ENCODE peak calls at places on chromosome 17, in nine cellular contexts. One of them, this sample, is unnamed.

GRCh38 chr17:82823004-82823403 is 16.8 kb downstream of the ZNF750 start:
- DNase-seq in left ventricle myocardium inferior: no peak
- DNase-seq in transverse colon: no peak
- DNase-seq in esophagus squamous epithelium: no peak
- DNase-seq in thoracic aorta: no peak
- DNase-seq in uterus: no peak
- DNase-seq in CD4-positive, alpha-beta T cell: no peak
- DNase-seq in astrocyte: no peak
- DNase-seq in breast epithelium: no peak
- DNase-seq in this sample: peak; percentile 41

GRCh38 chr17:80889231-80889896 is 102.3 kb upstream of the CHMP6 start:
- DNase-seq in astrocyte: no peak
- DNase-seq in CD4-positive, alpha-beta T cell: no peak
- DNase-seq in uterus: no peak
- DNase-seq in esophagus squamous epithelium: no peak
- DNase-seq in left ventricle myocardium inferior: no peak
- DNase-seq in thoracic aorta: no peak
- DNase-seq in breast epithelium: no peak
- DNase-seq in transverse colon: no peak
- DNase-seq in this sample: peak; percentile 27

GRCh38 chr17:2390199-2390880 is 10.5 kb downstream of the MNT start:
- DNase-seq in breast epithelium: no peak
- DNase-seq in astrocyte: no peak
- DNase-seq in transverse colon: no peak
- DNase-seq in thoracic aorta: no peak
- DNase-seq in CD4-positive, alpha-beta T cell: no peak
- DNase-seq in left ventricle myocardium inferior: no peak
- DNase-seq in uterus: peak; percentile 70
- DNase-seq in esophagus squamous epithelium: no peak
- DNase-seq in this sample: no peak

GRCh38 chr17:53472586-53472985 is 350.1 kb upstream of the KIF2B start:
- DNase-seq in left ventricle myocardium inferior: no peak
- DNase-seq in transverse colon: no peak
- DNase-seq in esophagus squamous epithelium: no peak
- DNase-seq in uterus: no peak
- DNase-seq in breast epithelium: no peak
- DNase-seq in CD4-positive, alpha-beta T cell: no peak
- DNase-seq in astrocyte: peak; percentile 27
- DNase-seq in thoracic aorta: no peak
- DNase-seq in this sample: no peak

GRCh38 chr17:38663125-38663751 is 11.5 kb downstream of the EPOP start:
- DNase-seq in esophagus squamous epithelium: no peak
- DNase-seq in transverse colon: peak; percentile 72
- DNase-seq in breast epithelium: peak; percentile 69
- DNase-seq in left ventricle myocardium inferior: peak; percentile 46
- DNase-seq in thoracic aorta: no peak
- DNase-seq in astrocyte: peak; percentile 26
- DNase-seq in CD4-positive, alpha-beta T cell: no peak
- DNase-seq in uterus: no peak
- DNase-seq in this sample: peak; percentile 74

GRCh38 chr17:26963163-26963503 is 330.8 kb upstream of the WSB1 start:
- DNase-seq in CD4-positive, alpha-beta T cell: no peak
- DNase-seq in thoracic aorta: no peak
- DNase-seq in transverse colon: no peak
- DNase-seq in left ventricle myocardium inferior: no peak
- DNase-seq in uterus: no peak
- DNase-seq in breast epithelium: no peak
- DNase-seq in astrocyte: no peak
- DNase-seq in esophagus squamous epithelium: no peak
- DNase-seq in this sample: no peak

GRCh38 chr17:29358421-29358820 is 31.7 kb upstream of the TAOK1 start:
- DNase-seq in left ventricle myocardium inferior: no peak
- DNase-seq in esophagus squamous epithelium: no peak
- DNase-seq in CD4-positive, alpha-beta T cell: no peak
- DNase-seq in uterus: no peak
- DNase-seq in transverse colon: no peak
- DNase-seq in breast epithelium: no peak
- DNase-seq in astrocyte: peak; percentile 44
- DNase-seq in thoracic aorta: no peak
- DNase-seq in this sample: no peak

GRCh38 chr17:36001862-36002603 is 680 bp upstream of the CCL15 start:
- DNase-seq in breast epithelium: no peak
- DNase-seq in astrocyte: no peak
- DNase-seq in uterus: no peak
- DNase-seq in thoracic aorta: no peak
- DNase-seq in CD4-positive, alpha-beta T cell: no peak
- DNase-seq in transverse colon: peak; percentile 91
- DNase-seq in left ventricle myocardium inferior: no peak
- DNase-seq in esophagus squamous epithelium: no peak
- DNase-seq in this sample: peak; percentile 52

DNA sequence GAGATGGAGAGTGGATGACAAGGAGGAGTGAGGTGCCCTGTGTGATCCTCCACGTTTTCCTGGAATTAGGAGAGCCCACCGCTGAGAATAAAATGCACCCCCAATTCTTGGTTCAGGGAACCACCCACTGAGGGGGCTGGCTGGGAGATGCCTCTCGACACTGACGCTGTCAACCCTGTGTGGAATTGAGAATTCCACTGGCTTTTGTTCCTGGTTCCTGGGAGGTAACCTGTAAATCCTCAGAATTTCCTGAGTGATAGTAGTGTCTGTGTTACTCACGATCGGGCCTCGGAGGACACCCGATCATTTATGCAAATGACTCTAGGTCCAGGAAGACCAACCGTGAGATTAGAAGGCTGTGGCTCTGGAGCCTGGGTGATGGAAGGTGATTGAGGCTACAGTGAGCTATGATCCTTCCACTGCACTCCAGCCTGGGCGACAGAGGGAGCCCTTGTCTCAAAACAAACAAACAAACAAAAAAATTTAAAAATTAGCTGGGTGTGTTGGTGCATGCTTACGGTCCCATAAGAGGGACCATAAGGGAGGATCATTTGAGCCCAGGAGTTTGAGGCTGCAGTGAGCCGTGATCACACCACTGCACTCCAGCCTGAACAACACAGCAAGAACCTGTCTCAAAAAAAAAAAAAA is 11.7 kb upstream of the PRPSAP1 start:
- DNase-seq in left ventricle myocardium inferior: no peak
- DNase-seq in esophagus squamous epithelium: no peak
- DNase-seq in transverse colon: no peak
- DNase-seq in CD4-positive, alpha-beta T cell: no peak
- DNase-seq in breast epithelium: no peak
- DNase-seq in uterus: no peak
- DNase-seq in thoracic aorta: no peak
- DNase-seq in astrocyte: no peak
- DNase-seq in this sample: no peak
- TF ChIP-seq CTCF in left ventricle myocardium inferior: peak; percentile 55
- TF ChIP-seq CTCF in esophagus squamous epithelium: no peak
- TF ChIP-seq CTCF in transverse colon: no peak
- TF ChIP-seq CTCF in CD4-positive, alpha-beta T cell: no peak
- TF ChIP-seq CTCF in breast epithelium: no peak
- TF ChIP-seq CTCF in uterus: no peak
- TF ChIP-seq CTCF in thoracic aorta: no peak
- TF ChIP-seq CTCF in astrocyte: no peak
- TF ChIP-seq CTCF in this sample: no peak

GRCh38 chr17:5638596-5638995 is 54.3 kb upstream of the NLRP1 start:
- DNase-seq in left ventricle myocardium inferior: no peak
- DNase-seq in breast epithelium: no peak
- DNase-seq in CD4-positive, alpha-beta T cell: no peak
- DNase-seq in uterus: no peak
- DNase-seq in transverse colon: no peak
- DNase-seq in thoracic aorta: no peak
- DNase-seq in esophagus squamous epithelium: no peak
- DNase-seq in astrocyte: no peak
- DNase-seq in this sample: no peak
- H3K27ac ChIP-seq in left ventricle myocardium inferior: no peak overlapping the region
- H3K27ac ChIP-seq in breast epithelium: no peak overlapping the region
- H3K27ac ChIP-seq in CD4-positive, alpha-beta T cell: no peak overlapping the region
- H3K27ac ChIP-seq in uterus: no peak overlapping the region
- H3K27ac ChIP-seq in transverse colon: no peak overlapping the region
- H3K27ac ChIP-seq in thoracic aorta: no peak overlapping the region
- H3K27ac ChIP-seq in esophagus squamous epithelium: no peak overlapping the region
- H3K27ac ChIP-seq in astrocyte: no peak overlapping the region
- H3K27ac ChIP-seq in this sample: no peak overlapping the region

GRCh38 chr17:58308173-58308984 is 20.2 kb downstream of the TSPOAP1 start:
- DNase-seq in thoracic aorta: no peak
- DNase-seq in breast epithelium: peak; percentile 44
- DNase-seq in uterus: peak; percentile 9
- DNase-seq in left ventricle myocardium inferior: no peak
- DNase-seq in astrocyte: no peak
- DNase-seq in transverse colon: no peak
- DNase-seq in CD4-positive, alpha-beta T cell: no peak
- DNase-seq in esophagus squamous epithelium: no peak
- DNase-seq in this sample: no peak
- TF ChIP-seq CTCF in thoracic aorta: no peak
- TF ChIP-seq CTCF in breast epithelium: no peak
- TF ChIP-seq CTCF in uterus: no peak
- TF ChIP-seq CTCF in left ventricle myocardium inferior: peak; percentile 37
- TF ChIP-seq CTCF in astrocyte: no peak
- TF ChIP-seq CTCF in transverse colon: no peak
- TF ChIP-seq CTCF in CD4-positive, alpha-beta T cell: no peak
- TF ChIP-seq CTCF in esophagus squamous epithelium: no peak
- TF ChIP-seq CTCF in this sample: peak; percentile 24

GRCh38 chr17:6231886-6232767 is 161.9 kb downstream of the WSCD1 start:
- DNase-seq in astrocyte: peak; percentile 55
- DNase-seq in left ventricle myocardium inferior: no peak
- DNase-seq in transverse colon: no peak
- DNase-seq in breast epithelium: no peak
- DNase-seq in thoracic aorta: no peak
- DNase-seq in uterus: no peak
- DNase-seq in CD4-positive, alpha-beta T cell: no peak
- DNase-seq in esophagus squamous epithelium: no peak
- DNase-seq in this sample: no peak
- H3K27ac ChIP-seq in astrocyte: peak overlapping the region; percentile 16
- H3K27ac ChIP-seq in left ventricle myocardium inferior: no peak overlapping the region
- H3K27ac ChIP-seq in transverse colon: no peak overlapping the region
- H3K27ac ChIP-seq in breast epithelium: no peak overlapping the region
- H3K27ac ChIP-seq in thoracic aorta: no peak overlapping the region
- H3K27ac ChIP-seq in uterus: no peak overlapping the region
- H3K27ac ChIP-seq in CD4-positive, alpha-beta T cell: no peak overlapping the region
- H3K27ac ChIP-seq in esophagus squamous epithelium: no peak overlapping the region
- H3K27ac ChIP-seq in this sample: no peak overlapping the region

DNA sequence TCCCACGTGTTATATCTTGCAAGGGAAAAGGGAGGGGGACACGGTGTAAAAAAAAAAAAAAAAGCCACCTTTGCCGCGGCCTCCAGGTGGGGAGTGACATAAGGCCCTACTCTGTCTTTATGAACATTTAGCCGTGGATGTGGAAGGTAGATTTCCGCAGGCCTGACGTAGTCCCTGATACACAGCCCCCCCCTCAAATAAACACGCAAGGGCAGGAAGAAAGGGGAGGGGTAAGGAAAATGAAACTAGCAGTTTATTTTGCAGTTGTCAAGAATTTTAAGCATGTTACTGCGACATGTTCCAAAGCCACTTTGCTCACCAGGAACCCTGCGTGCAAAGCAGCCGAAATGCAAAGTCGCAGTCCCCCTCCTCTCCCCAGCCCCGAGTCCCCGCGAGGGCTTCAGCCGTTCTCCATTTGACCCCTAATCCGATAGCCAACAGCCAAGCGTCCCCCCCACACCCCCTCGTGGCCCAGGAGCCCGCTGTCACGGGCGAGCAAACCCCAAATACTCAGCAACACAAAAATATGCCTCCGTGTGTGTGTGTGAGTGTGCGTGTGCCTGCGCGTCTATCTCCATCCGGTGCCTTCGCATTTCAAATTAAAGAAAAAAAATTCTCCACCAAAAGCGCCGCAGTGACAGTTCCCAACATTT is 1.2 kb downstream of the CBX4 start:
- DNase-seq in uterus: no peak
- DNase-seq in esophagus squamous epithelium: no peak
- DNase-seq in breast epithelium: no peak
- DNase-seq in astrocyte: peak; percentile 41
- DNase-seq in thoracic aorta: no peak
- DNase-seq in CD4-positive, alpha-beta T cell: no peak
- DNase-seq in left ventricle myocardium inferior: no peak
- DNase-seq in transverse colon: peak; percentile 33
- DNase-seq in this sample: no peak
- TF ChIP-seq CTCF in uterus: no peak
- TF ChIP-seq CTCF in esophagus squamous epithelium: no peak
- TF ChIP-seq CTCF in breast epithelium: no peak
- TF ChIP-seq CTCF in astrocyte: no peak
- TF ChIP-seq CTCF in thoracic aorta: no peak
- TF ChIP-seq CTCF in CD4-positive, alpha-beta T cell: no peak
- TF ChIP-seq CTCF in left ventricle myocardium inferior: no peak
- TF ChIP-seq CTCF in transverse colon: no peak
- TF ChIP-seq CTCF in this sample: peak; percentile 18

GRCh38 chr17:3929181-3929580 is 12.9 kb upstream of the P2RX1 start:
- DNase-seq in thoracic aorta: no peak
- DNase-seq in CD4-positive, alpha-beta T cell: no peak
- DNase-seq in breast epithelium: no peak
- DNase-seq in astrocyte: no peak
- DNase-seq in uterus: no peak
- DNase-seq in transverse colon: no peak
- DNase-seq in left ventricle myocardium inferior: no peak
- DNase-seq in esophagus squamous epithelium: no peak
- DNase-seq in this sample: no peak
- H3K27ac ChIP-seq in thoracic aorta: no peak overlapping the region
- H3K27ac ChIP-seq in CD4-positive, alpha-beta T cell: peak overlapping the region; percentile 35
- H3K27ac ChIP-seq in breast epithelium: no peak overlapping the region
- H3K27ac ChIP-seq in astrocyte: no peak overlapping the region
- H3K27ac ChIP-seq in uterus: no peak overlapping the region
- H3K27ac ChIP-seq in transverse colon: no peak overlapping the region
- H3K27ac ChIP-seq in left ventricle myocardium inferior: no peak overlapping the region
- H3K27ac ChIP-seq in esophagus squamous epithelium: no peak overlapping the region
- H3K27ac ChIP-seq in this sample: no peak overlapping the region